ENCODE peak calls at places on chromosomes 5 and 9, in eight cellular contexts. X is dorsolateral prefrontal cortex; H is HTR-8/SVneo; Q is mesothelial cell of epicardium; M is naive B cell; G is foreskin fibroblast; L is CD8-positive, alpha-beta T cell; Y is activated CD4-positive, alpha-beta T cell treated with anti-CD3 and anti-CD28 coated beads for 24 hours. W is an unnamed sample.

GRCh38 chr5:55711531-55712022 is 547 bp downstream of the SLC38A9 start:
- DNase-seq in X (no peak), H (no peak), Q (no peak), M (peak), G (no peak), L (no peak), Y (no peak), W (peak)

GRCh38 chr9:74357577-74357976 is 139.6 kb upstream of the RORB start:
- DNase-seq in X (no peak), H (no peak), Q (no peak), M (no peak), G (no peak), L (no peak), Y (no peak), W (no peak)

GRCh38 chr9:34279431-34279830 is 49.6 kb downstream of the KIF24 start:
- DNase-seq in X (no peak), H (no peak), Q (no peak), M (no peak), G (peak), L (no peak), Y (no peak), W (no peak)

GRCh38 chr5:10333154-10334006 is 20.1 kb upstream of the MARCHF6 start:
- DNase-seq in X (no peak), H (no peak), Q (peak), M (peak), G (no peak), L (no peak), Y (no peak), W (peak)

GRCh38 chr5:124474821-124475220 is 271.6 kb downstream of the ZNF608 start:
- DNase-seq in X (no peak), H (no peak), Q (no peak), M (no peak), G (peak), L (no peak), Y (no peak), W (no peak)

GRCh38 chr5:149172261-149172660 is 31.0 kb downstream of the ABLIM3 start:
- DNase-seq in X (no peak), H (peak), Q (no peak), M (no peak), G (peak), L (no peak), Y (no peak), W (peak)

GRCh38 chr5:154753792-154754191 is 1.4 kb upstream of the LARP1 start:
- DNase-seq in X (peak), H (no peak), Q (peak), M (no peak), G (peak), L (no peak), Y (no peak), W (peak)

GRCh38 chr5:80204808-80205614 is 50.8 kb downstream of the SERINC5 start:
- DNase-seq in X (no peak), H (no peak), Q (no peak), M (no peak), G (no peak), L (no peak), Y (no peak), W (no peak)

GRCh38 chr5:96114736-96115466 is 153.2 kb upstream of the ELL2 start:
- DNase-seq in X (no peak), H (no peak), Q (no peak), M (no peak), G (peak), L (no peak), Y (no peak), W (no peak)

GRCh38 chr9:109776391-109776790 is 3.6 kb upstream of the PALM2AKAP2 start:
- DNase-seq in X (no peak), H (no peak), Q (no peak), M (no peak), G (no peak), L (no peak), Y (no peak), W (no peak)

GRCh38 chr5:40291338-40291737 is 388.4 kb upstream of the PTGER4 start:
- DNase-seq in X (no peak), H (peak), Q (no peak), M (no peak), G (peak), L (no peak), Y (no peak), W (peak)

GRCh38 chr5:164235176-164235914 is 729.9 kb downstream of the MAT2B start:
- DNase-seq in X (no peak), H (peak), Q (no peak), M (no peak), G (peak), L (no peak), Y (no peak), W (no peak)

GRCh38 chr9:13487498-13487897 is 208.0 kb upstream of the MPDZ start:
- DNase-seq in X (no peak), H (no peak), Q (no peak), M (no peak), G (no peak), L (no peak), Y (no peak), W (no peak)

GRCh38 chr9:26394025-26394424 is 498.6 kb downstream of the CAAP1 start:
- DNase-seq in X (no peak), H (no peak), Q (no peak), M (no peak), G (no peak), L (no peak), Y (no peak), W (no peak)

GRCh38 chr5:150411245-150411979 is 1.3 kb downstream of the CD74 start:
- DNase-seq in X (no peak), H (no peak), Q (no peak), M (peak), G (no peak), L (peak), Y (peak), W (no peak)

GRCh38 chr5:58016329-58016728 is 443.6 kb downstream of the PLK2 start:
- DNase-seq in X (no peak), H (no peak), Q (no peak), M (no peak), G (peak), L (no peak), Y (no peak), W (no peak)

GRCh38 chr5:133015466-133015865 is 10.9 kb downstream of the ZCCHC10 start:
- DNase-seq in X (no peak), H (no peak), Q (no peak), M (no peak), G (no peak), L (no peak), Y (no peak), W (no peak)

GRCh38 chr5:42108468-42108867 is 183.4 kb downstream of the FBXO4 start:
- DNase-seq in X (no peak), H (no peak), Q (no peak), M (no peak), G (no peak), L (no peak), Y (no peak), W (no peak)

GRCh38 chr9:95458666-95459065 is 58.1 kb downstream of the PTCH1 start:
- DNase-seq in X (no peak), H (no peak), Q (no peak), M (no peak), G (no peak), L (no peak), Y (no peak), W (no peak)

GRCh38 chr9:2749485-2749884 is 32.2 kb downstream of the KCNV2 start:
- DNase-seq in X (no peak), H (no peak), Q (no peak), M (no peak), G (no peak), L (no peak), Y (no peak), W (no peak)

GRCh38 chr9:107929439-107929838 is 439.9 kb upstream of the KLF4 start:
- DNase-seq in X (peak), H (no peak), Q (no peak), M (no peak), G (peak), L (no peak), Y (no peak), W (no peak)

GRCh38 chr9:132820545-132820944 is 57.5 kb downstream of the AK8 start:
- DNase-seq in X (no peak), H (no peak), Q (no peak), M (no peak), G (no peak), L (no peak), Y (no peak), W (no peak)

W was measured in AG08396.